ENCODE peak calls at places on chromosomes 5 and 9, in six cellular contexts. Z is Panc1; S is stimulated activated CD4-positive, alpha-beta T cell treated with anti-CD3 and anti-CD28 coated beads, Interleukin-12 subunit alpha, Interleukin-12 subunit beta, amount 100 ng/mL, for 4 hours; E is Peyer's patch; R is type B pancreatic cell; T is osteoblast. G is an unnamed sample.

GRCh38 chr9:34498511-34498910 is 24.3 kb downstream of the ENHO start:
- DNase-seq in R (no peak), E (no peak), Z (no peak), S (no peak), T (no peak), G (no peak)

GRCh38 chr9:89812556-89813181 is 207.9 kb downstream of the GADD45G start:
- DNase-seq in T (no peak), R (peak; percentile 51), E (no peak), Z (no peak), S (no peak), G (no peak)

GRCh38 chr5:80701597-80701996 is 46.8 kb upstream of the DHFR start:
- DNase-seq in Z (no peak), T (no peak), S (no peak), R (no peak), E (no peak), G (no peak)

GRCh38 chr9:106486685-106487084 is 376.3 kb upstream of the ZNF462 start:
- DNase-seq in T (no peak), S (no peak), Z (no peak), R (no peak), E (no peak), G (no peak)

GRCh38 chr9:75229605-75230332 is 141.5 kb downstream of the OSTF1 start:
- DNase-seq in R (no peak), T (no peak), Z (no peak), S (no peak), E (peak; percentile 85), G (no peak)

GRCh38 chr9:16868706-16869105 is 1.8 kb downstream of the BNC2 start:
- DNase-seq in E (no peak), T (peak; percentile 57), Z (no peak), R (no peak), S (no peak), G (no peak)

GRCh38 chr5:126450388-126450787 is 27.2 kb downstream of the GRAMD2B start:
- DNase-seq in E (no peak), Z (no peak), R (no peak), T (no peak), S (no peak), G (peak; percentile 11)

GRCh38 chr9:69660304-69660703 is 11.9 kb downstream of the APBA1 start:
- DNase-seq in T (no peak), R (no peak), S (no peak), Z (no peak), E (no peak), G (no peak)

GRCh38 chr5:62093981-62094380 is 212.0 kb upstream of the KIF2A start:
- DNase-seq in T (peak; percentile 88), E (no peak), R (no peak), S (no peak), Z (no peak), G (peak; percentile 58)

GRCh38 chr9:124079176-124079925 is 67.8 kb downstream of the LHX2 start:
- DNase-seq in E (no peak), T (peak; percentile 53), S (no peak), Z (peak; percentile 25), R (no peak), G (peak; percentile 41)

GRCh38 chr5:38692346-38692745 is 135.9 kb upstream of the LIFR start:
- DNase-seq in S (no peak), R (no peak), T (no peak), Z (no peak), E (no peak), G (no peak)

GRCh38 chr5:118253401-118254061 is 734.8 kb downstream of the DTWD2 start:
- DNase-seq in Z (no peak), S (no peak), E (no peak), R (no peak), T (no peak), G (no peak)

GRCh38 chr5:3266861-3267260 is 328.8 kb upstream of the IRX1 start:
- DNase-seq in T (no peak), Z (no peak), S (no peak), E (no peak), R (no peak), G (no peak)

GRCh38 chr9:134987376-134987775 is 69.7 kb upstream of the FCN1 start:
- DNase-seq in R (no peak), T (peak; percentile 36), Z (no peak), S (no peak), E (no peak), G (no peak)

GRCh38 chr5:174418809-174419522 is 305.4 kb upstream of the MSX2 start:
- DNase-seq in R (no peak), Z (no peak), T (peak; percentile 65), S (no peak), E (peak; percentile 72), G (no peak)

GRCh38 chr5:170277953-170278352 is 19.6 kb downstream of the LCP2 start:
- DNase-seq in Z (no peak), E (no peak), R (no peak), T (no peak), S (no peak), G (no peak)

G was measured in lung microvascular endothelial cell.